ENCODE peak calls at places on chromosomes 13 and 19, in seven cellular contexts. I is GM23248, W is mammary epithelial cell, J is neural progenitor cell, B is fibroblast of lung, T is astrocyte, R is H9. Z is an unnamed sample.

GRCh38 chr13:38053896-38054295 is 184.3 kb upstream of the TRPC4 start:
- DNase-seq in W (no peak), R (no peak), I (no peak), J (no peak), T (no peak), B (no peak), Z (no peak)

GRCh38 chr13:36848228-36848982 is 29.4 kb downstream of the RFXAP start:
- DNase-seq in J (peak; percentile 32), B (no peak), R (no peak), I (peak; percentile 45), T (no peak), W (no peak), Z (no peak)

GRCh38 chr19:6868341-6868740 is 19.0 kb upstream of the ADGRE1 start:
- DNase-seq in R (no peak), B (no peak), T (no peak), J (no peak), I (no peak), W (no peak), Z (no peak)

GRCh38 chr13:57136093-57136492 is 4.6 kb upstream of the PRR20A start:
- DNase-seq in R (no peak), W (no peak), J (no peak), B (no peak), T (no peak), I (no peak), Z (no peak)

GRCh38 chr13:33388254-33388998 is 102.9 kb upstream of the STARD13 start:
- DNase-seq in R (no peak), T (no peak), W (peak; percentile 59), J (no peak), I (peak; percentile 15), B (no peak), Z (no peak)

GRCh38 chr19:53824134-53824611 is at the start of gene NLRP12:
- DNase-seq in B (no peak), T (no peak), W (no peak), J (no peak), I (no peak), R (no peak), Z (no peak)

GRCh38 chr13:70613295-70613694 is 505.0 kb upstream of the KLHL1 start:
- DNase-seq in R (no peak), W (no peak), T (no peak), J (no peak), B (peak; percentile 28), I (no peak), Z (peak; percentile 35)

GRCh38 chr19:7627166-7627565 is 2.2 kb downstream of the XAB2 start:
- DNase-seq in B (no peak), T (no peak), I (no peak), R (no peak), W (no peak), J (no peak), Z (no peak)

GRCh38 chr19:45577111-45577905 is 7.3 kb downstream of the OPA3 start:
- DNase-seq in J (no peak), B (peak; percentile 86), I (peak; percentile 97), R (no peak), W (peak; percentile 99), T (peak; percentile 94), Z (peak; percentile 95)

GRCh38 chr19:10968527-10969081 is 7.8 kb downstream of the SMARCA4 start:
- DNase-seq in W (no peak), T (no peak), B (no peak), R (no peak), I (no peak), J (no peak), Z (no peak)

GRCh38 chr19:29479941-29480340 is 45.9 kb upstream of the VSTM2B start:
- DNase-seq in R (no peak), W (no peak), T (no peak), B (no peak), J (no peak), I (no peak), Z (no peak)

GRCh38 chr19:2770055-2771013 is 12.7 kb downstream of the SGTA start:
- DNase-seq in I (peak; percentile 49), J (no peak), T (no peak), B (peak; percentile 68), R (no peak), W (no peak), Z (no peak)

GRCh38 chr19:23799321-23799720 is 40.6 kb upstream of the ZNF681 start:
- DNase-seq in R (no peak), W (no peak), J (no peak), T (no peak), B (no peak), I (no peak), Z (no peak)

GRCh38 chr13:27341616-27342015 is 71.0 kb downstream of the RASL11A start:
- DNase-seq in R (no peak), T (no peak), B (no peak), I (no peak), W (no peak), J (no peak), Z (no peak)

GRCh38 chr13:33744589-33745369 is 73.2 kb upstream of the RFC3 start:
- DNase-seq in W (no peak), B (no peak), J (no peak), R (no peak), I (peak; percentile 13), T (peak; percentile 17), Z (peak; percentile 16)

GRCh38 chr13:64130600-64130999 is 2715.0 kb upstream of the PCDH20 start:
- DNase-seq in T (no peak), R (peak; percentile 17), I (no peak), J (no peak), W (no peak), B (no peak), Z (no peak)

GRCh38 chr19:46413262-46414031 is at the start of gene CCDC8:
- DNase-seq in T (peak; percentile 95), I (peak; percentile 74), B (peak; percentile 98), W (peak; percentile 97), R (peak; percentile 97), J (peak; percentile 97), Z (no peak)

GRCh38 chr13:110137677-110138008 is 169.3 kb downstream of the COL4A1 start:
- DNase-seq in I (peak; percentile 44), T (peak; percentile 37), B (no peak), W (no peak), J (peak; percentile 43), R (no peak), Z (peak; percentile 58)

GRCh38 chr19:35026418-35026817 is 3.9 kb upstream of the SCN1B start:
- DNase-seq in I (no peak), R (no peak), T (no peak), W (no peak), B (no peak), J (no peak), Z (no peak)

GRCh38 chr19:954272-954671 is 28.4 kb downstream of the ARID3A start:
- DNase-seq in B (no peak), T (no peak), W (no peak), I (no peak), J (no peak), R (no peak), Z (no peak)
- H4K20me1 ChIP-seq in B (no peaks in the 10 kb centered on the region), T (peaks cover 44% of the 10 kb centered on the region), W (peaks cover 2% of the 10 kb centered on the region), I (no peaks in the 10 kb centered on the region), J (peaks cover 70% of the 10 kb centered on the region), R (no peaks in the 10 kb centered on the region), Z (no peaks in the 10 kb centered on the region)

DNA sequence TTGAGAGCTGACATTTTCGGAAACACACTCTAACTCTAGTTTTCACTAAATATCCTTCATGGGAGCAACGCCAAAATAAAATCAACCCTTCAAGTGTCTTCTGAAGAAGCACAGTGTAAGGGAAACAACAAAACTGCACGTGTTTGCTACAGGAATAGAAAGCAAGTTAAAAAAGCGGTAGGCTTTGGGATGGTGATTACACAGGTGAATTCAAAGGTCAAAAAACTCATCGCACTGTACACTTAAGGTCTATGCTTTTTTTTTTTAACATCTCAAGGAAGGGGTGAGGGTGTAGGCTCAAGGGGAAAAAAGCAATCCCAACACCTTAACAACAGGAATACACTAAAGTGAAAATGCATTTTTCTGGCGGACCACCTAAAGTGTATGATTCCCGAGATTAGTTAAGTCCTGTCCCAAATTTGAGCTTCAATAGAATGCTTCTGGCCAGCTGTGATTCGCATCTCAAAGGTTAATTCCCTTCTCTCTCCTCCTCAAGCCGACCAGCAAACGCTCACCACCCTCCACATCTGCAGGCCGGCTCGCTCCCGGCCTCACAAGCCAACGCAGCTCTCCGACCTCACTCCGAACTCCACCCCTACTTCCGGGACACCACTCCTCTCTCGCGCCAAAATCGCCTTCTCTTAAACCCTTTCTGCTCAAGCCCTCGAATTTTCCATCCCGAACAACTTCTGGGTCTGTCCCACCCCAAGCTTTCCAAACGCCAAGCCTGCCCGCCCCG is 1.1 kb downstream of the ARGLU1 start:
- DNase-seq in R (peak; percentile 56), B (peak; percentile 64), T (peak; percentile 46), I (peak; percentile 84), W (peak; percentile 58), J (peak; percentile 62), Z (peak; percentile 45)
- H3K9ac ChIP-seq in R (peak overlapping the region; percentile 100), B (peak overlapping the region; percentile 96), T (peak overlapping the region; percentile 97), I (peak overlapping the region; percentile 94), W (peak overlapping the region; percentile 97), J (peak overlapping the region; percentile 97), Z (peak overlapping the region; percentile 98)

DNA sequence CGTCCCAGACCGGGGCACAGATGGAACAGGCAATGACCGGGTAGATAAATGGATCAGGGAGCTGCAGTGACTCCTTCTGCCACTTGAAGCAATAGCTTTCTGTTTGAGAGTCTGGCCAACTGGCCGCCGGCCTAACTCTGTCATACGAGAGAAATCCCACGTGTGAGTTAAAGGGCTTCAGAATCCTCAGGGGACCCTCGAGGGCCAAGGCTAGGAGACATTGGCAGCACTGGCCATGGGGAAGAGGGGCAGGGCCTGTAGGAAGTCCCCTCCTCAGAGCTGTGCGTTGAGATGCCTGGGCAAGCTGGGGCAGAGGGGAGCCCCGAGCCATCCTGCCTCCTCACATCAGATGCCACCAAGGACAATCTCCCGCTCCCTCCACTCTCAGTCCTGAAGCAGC is 51.6 kb downstream of the KLF2 start:
- DNase-seq in T (no peak), W (no peak), J (no peak), I (no peak), R (peak; percentile 25), B (no peak), Z (no peak)
- H4K20me1 ChIP-seq in T (peaks cover 45% of the 10 kb centered on the region), W (no peaks in the 10 kb centered on the region), J (peaks cover 4% of the 10 kb centered on the region), I (no peaks in the 10 kb centered on the region), R (no peaks in the 10 kb centered on the region), B (no peaks in the 10 kb centered on the region), Z (no peaks in the 10 kb centered on the region)

GRCh38 chr13:48730971-48731658 is 77.4 kb downstream of the CYSLTR2 start:
- DNase-seq in T (peak; percentile 78), R (no peak), J (peak; percentile 9), I (peak; percentile 79), B (peak; percentile 69), W (peak; percentile 73), Z (peak; percentile 44)

GRCh38 chr13:48738261-48738755 is 84.6 kb downstream of the CYSLTR2 start:
- DNase-seq in W (no peak), J (peak; percentile 3), T (no peak), R (no peak), I (no peak), B (no peak), Z (no peak)

GRCh38 chr13:48737689-48738088 is 84.0 kb downstream of the CYSLTR2 start:
- DNase-seq in R (no peak), B (no peak), I (no peak), T (no peak), J (no peak), W (no peak), Z (no peak)

GRCh38 chr13:48731957-48732569 is 78.3 kb downstream of the CYSLTR2 start:
- DNase-seq in B (no peak), I (peak; percentile 49), T (no peak), J (peak; percentile 73), W (peak; percentile 12), R (peak; percentile 74), Z (peak; percentile 36)

GRCh38 chr13:48733739-48734329 is 80.1 kb downstream of the CYSLTR2 start:
- DNase-seq in W (no peak), I (no peak), R (no peak), T (no peak), J (no peak), B (no peak), Z (no peak)
- H3K9ac ChIP-seq in W (no peak overlapping the region), I (no peak overlapping the region), R (no peak overlapping the region), T (no peak overlapping the region), J (no peak overlapping the region), B (no peak overlapping the region), Z (no peak overlapping the region)

GRCh38 chr19:39141929-39142328 is 16.3 kb downstream of the PAK4 start:
- DNase-seq in B (no peak), T (no peak), W (no peak), R (no peak), I (no peak), J (no peak), Z (no peak)
- H4K20me1 ChIP-seq in B (no peaks in the 10 kb centered on the region), T (peaks cover 89% of the 10 kb centered on the region), W (no peaks in the 10 kb centered on the region), R (peaks cover 2% of the 10 kb centered on the region), I (no peaks in the 10 kb centered on the region), J (peaks cover 96% of the 10 kb centered on the region), Z (no peaks in the 10 kb centered on the region)

Z was measured in PC-3.